ENCODE peak calls at places on chromosomes 16 and 17, in six cellular contexts. E is lower leg skin, K is AG10803, U is left ventricle myocardium inferior, B is choroid plexus epithelial cell, L is body of pancreas. X is an unnamed sample.

GRCh38 chr17:52476638-52477313 is 318.3 kb upstream of the CA10 start:
- DNase-seq in E (no peak), K (no peak), U (no peak), B (no peak), L (no peak), X (no peak)

GRCh38 chr16:81610144-81610842 is 165.7 kb downstream of the CMIP start:
- DNase-seq in E (peak), K (peak), U (peak), B (peak), L (peak), X (no peak)

GRCh38 chr17:50359005-50359699 is 13.2 kb downstream of the XYLT2 start:
- DNase-seq in E (peak), K (no peak), U (no peak), B (no peak), L (peak), X (no peak)

GRCh38 chr16:15403392-15403995 is 7.9 kb downstream of the MPV17L start:
- DNase-seq in E (peak), K (peak), U (no peak), B (peak), L (no peak), X (no peak)

GRCh38 chr17:76241205-76241539 is 879 bp upstream of the RNF157 start:
- DNase-seq in E (peak), K (no peak), U (no peak), B (peak), L (no peak), X (no peak)

GRCh38 chr16:53822936-53823529 is 119.1 kb downstream of the FTO start:
- DNase-seq in E (no peak), K (peak), U (no peak), B (peak), L (no peak), X (no peak)

GRCh38 chr16:81562174-81562849 is 117.7 kb downstream of the CMIP start:
- DNase-seq in E (no peak), K (no peak), U (no peak), B (no peak), L (no peak), X (no peak)

GRCh38 chr17:74877592-74878543 is 5.1 kb upstream of the FDXR start:
- DNase-seq in E (no peak), K (no peak), U (no peak), B (no peak), L (peak), X (no peak)

GRCh38 chr17:4530799-4531730 is 24.1 kb downstream of the MYBBP1A start:
- DNase-seq in E (no peak), K (no peak), U (no peak), B (no peak), L (no peak), X (no peak)

GRCh38 chr17:13550291-13550690 is 51.4 kb downstream of the HS3ST3A1 start:
- DNase-seq in E (no peak), K (no peak), U (no peak), B (no peak), L (no peak), X (no peak)

GRCh38 chr16:12287796-12288536 is 311.4 kb downstream of the SNX29 start:
- DNase-seq in E (no peak), K (no peak), U (no peak), B (no peak), L (no peak), X (no peak)

GRCh38 chr17:41437769-41438168 is 3.0 kb downstream of the KRT38 start:
- DNase-seq in E (no peak), K (no peak), U (no peak), B (no peak), L (no peak), X (no peak)

GRCh38 chr17:50109785-50110184 is 14.6 kb downstream of the PDK2 start:
- DNase-seq in E (no peak), K (no peak), U (no peak), B (no peak), L (no peak), X (no peak)

GRCh38 chr16:66872927-66873684 is 7.2 kb upstream of the PDP2 start:
- DNase-seq in E (peak), K (peak), U (peak), B (peak), L (peak), X (peak)
- H3K4me3 ChIP-seq in E (no peak), K (peak), U (peak), B (peak), L (no peak), X (peak)

GRCh38 chr16:50594332-50595260 is 46.4 kb downstream of the NKD1 start:
- DNase-seq in E (no peak), K (no peak), U (no peak), B (no peak), L (no peak), X (no peak)

GRCh38 chr16:50591800-50592771 is 43.9 kb downstream of the NKD1 start:
- DNase-seq in E (peak), K (no peak), U (peak), B (no peak), L (peak), X (no peak)

GRCh38 chr16:50595854-50596253 is 47.7 kb downstream of the NKD1 start:
- DNase-seq in E (no peak), K (no peak), U (no peak), B (no peak), L (no peak), X (no peak)

GRCh38 chr16:50592996-50593395 is 44.8 kb downstream of the NKD1 start:
- DNase-seq in E (no peak), K (no peak), U (no peak), B (no peak), L (no peak), X (no peak)

DNA sequence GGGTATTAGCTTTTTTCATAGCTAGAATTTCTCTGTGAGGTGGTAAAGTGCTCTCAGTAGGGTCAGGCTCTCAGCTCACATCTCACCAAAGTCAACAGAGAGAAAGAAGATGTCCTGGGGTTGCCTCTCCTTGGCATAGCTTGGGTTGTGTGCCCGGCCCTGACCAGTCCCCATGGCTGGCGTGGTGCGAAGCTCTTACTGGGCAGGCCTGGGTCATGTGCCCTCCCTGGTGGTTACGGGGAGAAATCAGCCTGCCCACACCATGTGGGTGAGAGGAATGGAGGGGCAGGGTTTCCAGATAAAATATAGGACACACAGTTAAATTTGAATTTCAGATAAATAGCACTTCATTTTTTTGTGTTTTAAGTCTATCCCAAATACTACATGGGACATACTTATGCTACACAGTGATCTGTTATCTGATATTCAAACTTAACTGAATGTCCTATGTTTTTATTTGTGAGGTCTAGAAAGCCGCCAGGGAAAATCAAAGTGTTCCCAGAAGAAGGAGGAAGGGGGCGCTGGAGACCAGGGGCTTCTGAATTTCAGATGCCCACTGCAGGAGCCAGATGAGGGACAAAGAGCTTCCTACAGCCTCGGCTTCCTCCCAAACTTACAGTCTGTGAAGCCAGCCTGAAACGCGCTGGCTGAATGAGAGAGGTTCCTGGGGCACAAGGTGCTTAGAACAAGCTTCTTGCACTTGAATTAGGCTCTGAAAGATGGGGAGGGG is 45.4 kb downstream of the NKD1 start:
- DNase-seq in E (no peak), K (no peak), U (no peak), B (peak), L (no peak), X (no peak)
- TF ChIP-seq CTCF in E (no peak), K (peak), U (peak), B (peak), L (no peak), X (peak)

GRCh38 chr17:48734328-48735056 is 5.9 kb upstream of the HOXB13 start:
- DNase-seq in E (no peak), K (no peak), U (no peak), B (no peak), L (no peak), X (no peak)
- H3K4me3 ChIP-seq in E (no peak), K (no peak), U (no peak), B (no peak), L (no peak), X (no peak)

GRCh38 chr17:57242148-57242547 is 14.2 kb upstream of the MSI2 start:
- DNase-seq in E (no peak), K (no peak), U (peak), B (peak), L (no peak), X (no peak)
- TF ChIP-seq CTCF in E (no peak), K (no peak), U (no peak), B (no peak), L (no peak), X (no peak)

GRCh38 chr17:17783121-17783824 is 53.5 kb downstream of the SREBF1 start:
- DNase-seq in E (no peak), K (no peak), U (peak), B (peak), L (peak), X (no peak)
- H3K4me3 ChIP-seq in E (peak), K (peak), U (peak), B (peak), L (peak), X (peak)